ENCODE peak calls at places on chromosome 12, in seven cellular contexts. X, W, S, Y, E, D and K are unnamed samples.

GRCh38 chr12:48691826-48692473 is 9.9 kb upstream of the KANSL2 start:
- DNase-seq in Y (no peak), W (no peak), X (no peak), S (no peak), E (no peak), D (no peak), K (no peak)

GRCh38 chr12:94098466-94098865 is 49.9 kb upstream of the PLXNC1 start:
- DNase-seq in X (no peak), E (no peak), S (no peak), W (no peak), Y (peak), D (no peak), K (no peak)

GRCh38 chr12:121400332-121401139 is 618 bp downstream of the RNF34 start:
- DNase-seq in Y (peak), D (peak), X (peak), W (peak), S (peak), E (peak), K (peak)

GRCh38 chr12:101039848-101040531 is 170.0 kb downstream of the SLC5A8 start:
- DNase-seq in X (no peak), W (no peak), Y (peak), S (no peak), E (no peak), D (no peak), K (no peak)

GRCh38 chr12:123062682-123063426 is 82.4 kb downstream of the ARL6IP4 start:
- DNase-seq in D (no peak), S (no peak), W (peak), Y (peak), E (no peak), X (peak), K (peak)

GRCh38 chr12:62520361-62520760 is 53.7 kb downstream of the MON2 start:
- DNase-seq in D (no peak), S (no peak), W (no peak), X (no peak), Y (no peak), E (no peak), K (no peak)

GRCh38 chr12:108821407-108822397 is 35.7 kb downstream of the SSH1 start:
- DNase-seq in Y (peak), D (no peak), X (no peak), W (peak), S (no peak), E (no peak), K (no peak)

GRCh38 chr12:22979854-22980253 is 354.9 kb downstream of the ETNK1 start:
- DNase-seq in D (no peak), E (no peak), S (no peak), X (no peak), Y (peak), W (no peak), K (no peak)

GRCh38 chr12:61412209-61412608 is 848.0 kb upstream of the USP15 start:
- DNase-seq in E (no peak), Y (no peak), W (no peak), D (no peak), X (no peak), S (no peak), K (no peak)

GRCh38 chr12:54765652-54766051 is 88.7 kb upstream of the MUCL1 start:
- DNase-seq in Y (no peak), S (no peak), E (no peak), X (no peak), W (no peak), D (no peak), K (no peak)

GRCh38 chr12:74449872-74450271 is 87.8 kb upstream of the ATXN7L3B start:
- DNase-seq in Y (no peak), E (no peak), S (no peak), X (no peak), D (no peak), W (no peak), K (no peak)

GRCh38 chr12:78929075-78929418 is 64.5 kb downstream of the SYT1 start:
- DNase-seq in W (no peak), D (no peak), X (no peak), Y (no peak), S (no peak), E (no peak), K (no peak)

GRCh38 chr12:74105434-74105833 is 432.2 kb upstream of the ATXN7L3B start:
- DNase-seq in W (no peak), E (no peak), Y (no peak), X (no peak), S (no peak), D (no peak), K (no peak)

GRCh38 chr12:93719710-93720109 is 42.5 kb downstream of the CRADD start:
- DNase-seq in D (no peak), X (no peak), Y (no peak), E (no peak), S (no peak), W (no peak), K (no peak)

GRCh38 chr12:85920324-85920947 is 46.3 kb downstream of the NTS start:
- DNase-seq in X (no peak), D (peak), E (no peak), Y (peak), W (no peak), S (peak), K (no peak)

GRCh38 chr12:81692008-81692407 is 67.1 kb downstream of the PPFIA2 start:
- DNase-seq in X (no peak), Y (no peak), E (no peak), D (no peak), W (no peak), S (no peak), K (no peak)

GRCh38 chr12:120181991-120182631 is 12.4 kb downstream of the GCN1 start:
- DNase-seq in X (peak), S (no peak), Y (peak), E (no peak), W (no peak), D (no peak), K (no peak)

GRCh38 chr12:12534975-12535374 is 27.7 kb downstream of the DUSP16 start:
- DNase-seq in X (peak), D (no peak), W (no peak), S (no peak), E (no peak), Y (no peak), K (no peak)